ENCODE peak calls at places on chromosomes 13 and 19, in seven cellular contexts. One of them, this sample, is unnamed.

GRCh38 chr19:14159059-14159458 is 22.7 kb upstream of the ASF1B start:
- DNase-seq in HepG2: no peak
- DNase-seq in K562: no peak
- DNase-seq in GM12891: peak; percentile 24
- DNase-seq in H1: no peak
- DNase-seq in SK-N-SH: no peak
- DNase-seq in GM12878: no peak
- DNase-seq in this sample: no peak

GRCh38 chr13:112146073-112146360 is 79.1 kb downstream of the SOX1 start:
- DNase-seq in HepG2: no peak
- DNase-seq in K562: no peak
- DNase-seq in GM12891: no peak
- DNase-seq in H1: no peak
- DNase-seq in SK-N-SH: no peak
- DNase-seq in GM12878: no peak
- DNase-seq in this sample: no peak

GRCh38 chr13:108534728-108535127 is 94.7 kb upstream of the MYO16 start:
- DNase-seq in HepG2: no peak
- DNase-seq in K562: no peak
- DNase-seq in GM12891: no peak
- DNase-seq in H1: no peak
- DNase-seq in SK-N-SH: no peak
- DNase-seq in GM12878: no peak
- DNase-seq in this sample: no peak

GRCh38 chr19:33309826-33310225 is 7.5 kb upstream of the CEBPA start:
- DNase-seq in HepG2: no peak
- DNase-seq in K562: no peak
- DNase-seq in GM12891: no peak
- DNase-seq in H1: no peak
- DNase-seq in SK-N-SH: no peak
- DNase-seq in GM12878: no peak
- DNase-seq in this sample: no peak

GRCh38 chr19:34963531-34964406 is at the start of gene ZNF792:
- DNase-seq in HepG2: peak; percentile 56
- DNase-seq in K562: peak; percentile 82
- DNase-seq in GM12891: peak; percentile 78
- DNase-seq in H1: peak; percentile 86
- DNase-seq in SK-N-SH: peak; percentile 91
- DNase-seq in GM12878: no peak
- DNase-seq in this sample: peak; percentile 70

GRCh38 chr13:89393758-89394157 is 1722.6 kb downstream of the SLITRK5 start:
- DNase-seq in HepG2: no peak
- DNase-seq in K562: no peak
- DNase-seq in GM12891: no peak
- DNase-seq in H1: no peak
- DNase-seq in SK-N-SH: no peak
- DNase-seq in GM12878: no peak
- DNase-seq in this sample: no peak

GRCh38 chr13:70171151-70171550 is 62.9 kb upstream of the KLHL1 start:
- DNase-seq in HepG2: no peak
- DNase-seq in K562: no peak
- DNase-seq in GM12891: no peak
- DNase-seq in H1: no peak
- DNase-seq in SK-N-SH: no peak
- DNase-seq in GM12878: no peak
- DNase-seq in this sample: no peak

GRCh38 chr13:105904034-105904742 is 631.3 kb downstream of the EFNB2 start:
- DNase-seq in HepG2: no peak
- DNase-seq in K562: no peak
- DNase-seq in GM12891: no peak
- DNase-seq in H1: no peak
- DNase-seq in SK-N-SH: no peak
- DNase-seq in GM12878: no peak
- DNase-seq in this sample: no peak

GRCh38 chr13:97119899-97120745 is 102.0 kb upstream of the MBNL2 start:
- DNase-seq in HepG2: no peak
- DNase-seq in K562: no peak
- DNase-seq in GM12891: no peak
- DNase-seq in H1: no peak
- DNase-seq in SK-N-SH: no peak
- DNase-seq in GM12878: no peak
- DNase-seq in this sample: no peak

GRCh38 chr13:112861876-112862615 is 107.0 kb upstream of the MCF2L start:
- DNase-seq in HepG2: no peak
- DNase-seq in K562: no peak
- DNase-seq in GM12891: no peak
- DNase-seq in H1: no peak
- DNase-seq in SK-N-SH: no peak
- DNase-seq in GM12878: no peak
- DNase-seq in this sample: no peak

GRCh38 chr13:78137404-78138142 is 218.9 kb upstream of the EDNRB start:
- DNase-seq in HepG2: peak; percentile 58
- DNase-seq in K562: peak; percentile 9
- DNase-seq in GM12891: no peak
- DNase-seq in H1: peak; percentile 57
- DNase-seq in SK-N-SH: peak; percentile 59
- DNase-seq in GM12878: peak; percentile 46
- DNase-seq in this sample: peak; percentile 2

GRCh38 chr19:31154021-31154420 is 195.2 kb downstream of the TSHZ3 start:
- DNase-seq in HepG2: no peak
- DNase-seq in K562: no peak
- DNase-seq in GM12891: no peak
- DNase-seq in H1: no peak
- DNase-seq in SK-N-SH: no peak
- DNase-seq in GM12878: no peak
- DNase-seq in this sample: no peak

GRCh38 chr19:7494416-7495098 is 5.7 kb upstream of the PEX11G start:
- DNase-seq in HepG2: peak; percentile 80
- DNase-seq in K562: peak; percentile 40
- DNase-seq in GM12891: no peak
- DNase-seq in H1: no peak
- DNase-seq in SK-N-SH: peak; percentile 83
- DNase-seq in GM12878: no peak
- DNase-seq in this sample: no peak

GRCh38 chr19:7486923-7487322 is 1.9 kb downstream of the PEX11G start:
- DNase-seq in HepG2: no peak
- DNase-seq in K562: no peak
- DNase-seq in GM12891: no peak
- DNase-seq in H1: no peak
- DNase-seq in SK-N-SH: no peak
- DNase-seq in GM12878: no peak
- DNase-seq in this sample: no peak

GRCh38 chr19:7492142-7493055 is 3.6 kb upstream of the PEX11G start:
- DNase-seq in HepG2: no peak
- DNase-seq in K562: no peak
- DNase-seq in GM12891: no peak
- DNase-seq in H1: no peak
- DNase-seq in SK-N-SH: no peak
- DNase-seq in GM12878: no peak
- DNase-seq in this sample: no peak

GRCh38 chr19:7488736-7489353 is at the start of gene PEX11G:
- DNase-seq in HepG2: no peak
- DNase-seq in K562: peak; percentile 99
- DNase-seq in GM12891: peak; percentile 99
- DNase-seq in H1: peak; percentile 99
- DNase-seq in SK-N-SH: peak; percentile 99
- DNase-seq in GM12878: peak; percentile 36
- DNase-seq in this sample: peak; percentile 99

DNA sequence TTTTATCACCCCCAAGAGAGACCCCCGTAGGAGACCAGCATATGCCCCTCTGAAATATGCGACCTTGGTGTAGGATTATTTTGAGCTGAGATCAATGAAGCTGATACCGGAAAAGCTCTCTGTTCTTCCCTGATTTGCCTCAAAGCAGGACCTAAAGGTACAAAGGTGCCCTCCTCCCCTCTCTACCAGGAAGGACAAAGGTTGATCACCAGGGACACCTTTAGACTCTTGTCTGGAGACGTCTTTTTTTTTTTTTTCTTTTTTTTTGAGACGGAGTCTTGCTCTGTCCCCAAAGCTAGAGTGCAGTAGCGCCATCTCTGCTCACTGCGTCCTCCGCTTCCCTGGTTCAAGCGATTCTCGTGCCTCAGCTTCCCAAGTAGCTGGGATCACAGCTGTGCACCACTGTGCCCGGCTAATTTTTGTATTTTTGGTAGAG is 792 bp upstream of the PEX11G start:
- DNase-seq in HepG2: no peak
- DNase-seq in K562: no peak
- DNase-seq in GM12891: no peak
- DNase-seq in H1: no peak
- DNase-seq in SK-N-SH: no peak
- DNase-seq in GM12878: no peak
- DNase-seq in this sample: no peak
- TF ChIP-seq TAF1 in HepG2: no peak
- TF ChIP-seq TAF1 in K562: no peak
- TF ChIP-seq TAF1 in GM12891: no peak
- TF ChIP-seq TAF1 in H1: peak; percentile 22
- TF ChIP-seq TAF1 in SK-N-SH: no peak
- TF ChIP-seq TAF1 in GM12878: no peak
- TF ChIP-seq TAF1 in this sample: no peak

GRCh38 chr13:21309542-21310172 is 133.2 kb downstream of the MRPL57 start:
- DNase-seq in HepG2: peak; percentile 41
- DNase-seq in K562: no peak
- DNase-seq in GM12891: no peak
- DNase-seq in H1: no peak
- DNase-seq in SK-N-SH: no peak
- DNase-seq in GM12878: no peak
- DNase-seq in this sample: no peak

GRCh38 chr13:21304256-21304655 is 127.8 kb downstream of the MRPL57 start:
- DNase-seq in HepG2: no peak
- DNase-seq in K562: no peak
- DNase-seq in GM12891: no peak
- DNase-seq in H1: no peak
- DNase-seq in SK-N-SH: no peak
- DNase-seq in GM12878: no peak
- DNase-seq in this sample: no peak

GRCh38 chr13:21310220-21310619 is 133.8 kb downstream of the MRPL57 start:
- DNase-seq in HepG2: no peak
- DNase-seq in K562: no peak
- DNase-seq in GM12891: no peak
- DNase-seq in H1: no peak
- DNase-seq in SK-N-SH: no peak
- DNase-seq in GM12878: no peak
- DNase-seq in this sample: no peak
- TF ChIP-seq POLR2AphosphoS5 in HepG2: no peak
- TF ChIP-seq POLR2AphosphoS5 in K562: no peak
- TF ChIP-seq POLR2AphosphoS5 in GM12891: no peak
- TF ChIP-seq POLR2AphosphoS5 in H1: no peak
- TF ChIP-seq POLR2AphosphoS5 in SK-N-SH: no peak
- TF ChIP-seq POLR2AphosphoS5 in GM12878: no peak
- TF ChIP-seq POLR2AphosphoS5 in this sample: no peak

GRCh38 chr13:33776510-33776909 is 41.4 kb upstream of the RFC3 start:
- DNase-seq in HepG2: no peak
- DNase-seq in K562: no peak
- DNase-seq in GM12891: no peak
- DNase-seq in H1: no peak
- DNase-seq in SK-N-SH: no peak
- DNase-seq in GM12878: no peak
- DNase-seq in this sample: no peak
- TF ChIP-seq TAF1 in HepG2: no peak
- TF ChIP-seq TAF1 in K562: no peak
- TF ChIP-seq TAF1 in GM12891: no peak
- TF ChIP-seq TAF1 in H1: no peak
- TF ChIP-seq TAF1 in SK-N-SH: no peak
- TF ChIP-seq TAF1 in GM12878: no peak
- TF ChIP-seq TAF1 in this sample: no peak

GRCh38 chr19:7550987-7551761 is 15.7 kb downstream of the PNPLA6 start:
- DNase-seq in HepG2: no peak
- DNase-seq in K562: peak; percentile 89
- DNase-seq in GM12891: no peak
- DNase-seq in H1: peak; percentile 93
- DNase-seq in SK-N-SH: peak; percentile 98
- DNase-seq in GM12878: no peak
- DNase-seq in this sample: no peak

GRCh38 chr19:7556696-7557315 is 21.3 kb downstream of the PNPLA6 start:
- DNase-seq in HepG2: no peak
- DNase-seq in K562: no peak
- DNase-seq in GM12891: no peak
- DNase-seq in H1: no peak
- DNase-seq in SK-N-SH: no peak
- DNase-seq in GM12878: no peak
- DNase-seq in this sample: no peak

GRCh38 chr19:7554990-7555864 is 19.7 kb downstream of the PNPLA6 start:
- DNase-seq in HepG2: no peak
- DNase-seq in K562: peak; percentile 88
- DNase-seq in GM12891: peak; percentile 61
- DNase-seq in H1: peak; percentile 95
- DNase-seq in SK-N-SH: peak; percentile 91
- DNase-seq in GM12878: no peak
- DNase-seq in this sample: no peak

GRCh38 chr19:7552781-7553180 is 17.3 kb downstream of the PNPLA6 start:
- DNase-seq in HepG2: no peak
- DNase-seq in K562: no peak
- DNase-seq in GM12891: peak; percentile 63
- DNase-seq in H1: no peak
- DNase-seq in SK-N-SH: peak; percentile 15
- DNase-seq in GM12878: no peak
- DNase-seq in this sample: no peak

DNA sequence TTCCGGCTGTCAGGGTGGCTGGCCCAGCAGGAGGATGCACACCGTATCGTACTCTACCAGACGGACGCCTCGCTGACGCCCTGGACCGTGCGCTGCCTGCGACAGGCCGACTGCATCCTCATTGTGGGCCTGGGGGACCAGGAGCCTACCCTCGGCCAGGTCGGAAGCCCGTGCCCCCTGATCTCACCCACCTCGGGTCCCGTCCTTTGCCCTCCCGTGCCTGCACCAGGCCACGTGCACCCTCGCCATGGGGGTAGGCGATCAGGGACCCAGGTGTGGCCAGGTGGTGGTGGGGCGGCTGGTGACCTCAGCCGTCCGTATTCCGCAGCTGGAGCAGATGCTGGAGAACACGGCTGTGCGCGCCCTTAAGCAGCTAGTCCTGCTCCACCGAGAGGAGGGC is 19.0 kb downstream of the PNPLA6 start:
- DNase-seq in HepG2: no peak
- DNase-seq in K562: no peak
- DNase-seq in GM12891: no peak
- DNase-seq in H1: no peak
- DNase-seq in SK-N-SH: no peak
- DNase-seq in GM12878: no peak
- DNase-seq in this sample: no peak
- TF ChIP-seq POLR2AphosphoS5 in HepG2: no peak
- TF ChIP-seq POLR2AphosphoS5 in K562: no peak
- TF ChIP-seq POLR2AphosphoS5 in GM12891: no peak
- TF ChIP-seq POLR2AphosphoS5 in H1: no peak
- TF ChIP-seq POLR2AphosphoS5 in SK-N-SH: no peak
- TF ChIP-seq POLR2AphosphoS5 in GM12878: no peak
- TF ChIP-seq POLR2AphosphoS5 in this sample: no peak

DNA sequence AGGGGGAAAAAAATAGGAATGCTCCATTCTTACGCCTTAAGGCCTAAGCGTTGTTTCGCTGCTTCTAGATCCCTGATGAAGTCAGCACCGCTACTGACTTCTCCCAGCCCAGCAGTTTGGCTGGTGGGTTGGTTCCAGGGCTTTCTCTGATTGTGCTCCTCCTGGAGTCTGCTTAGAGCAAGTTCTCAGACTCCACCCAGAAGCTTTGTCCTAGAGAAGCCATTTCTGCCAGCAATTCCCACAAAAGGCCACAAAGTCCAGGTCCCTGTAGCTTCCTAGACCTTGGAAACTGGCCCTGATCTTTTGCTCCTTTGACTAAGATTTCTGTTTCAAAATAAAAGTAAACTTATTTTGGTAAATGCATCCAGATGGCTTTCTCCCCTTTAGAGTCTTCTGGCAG is 65.4 kb downstream of the KCTD12 start:
- DNase-seq in HepG2: no peak
- DNase-seq in K562: no peak
- DNase-seq in GM12891: no peak
- DNase-seq in H1: no peak
- DNase-seq in SK-N-SH: no peak
- DNase-seq in GM12878: no peak
- DNase-seq in this sample: no peak
- TF ChIP-seq TAF1 in HepG2: no peak
- TF ChIP-seq TAF1 in K562: no peak
- TF ChIP-seq TAF1 in GM12891: no peak
- TF ChIP-seq TAF1 in H1: no peak
- TF ChIP-seq TAF1 in SK-N-SH: no peak
- TF ChIP-seq TAF1 in GM12878: no peak
- TF ChIP-seq TAF1 in this sample: no peak